ENCODE peak calls at places on chromosomes 11 and 22, in six cellular contexts. A is HepG2, G is K562, F is H1, P is HCT116, X is GM12878. D is an unnamed sample.

GRCh38 chr11:132718711-132719641 is 813.3 kb downstream of the OPCML start:
- DNase-seq in F (no peak), G (no peak), X (no peak), P (no peak), A (no peak), D (peak; percentile 6)

GRCh38 chr22:36731916-36732315 is 28.4 kb upstream of the CACNG2 start:
- DNase-seq in P (no peak), X (no peak), G (no peak), A (no peak), F (no peak), D (no peak)

GRCh38 chr11:57461841-57462489 is 1.6 kb downstream of the RTN4RL2 start:
- DNase-seq in P (no peak), F (no peak), G (no peak), A (no peak), X (no peak), D (no peak)

GRCh38 chr22:42286205-42286604 is 15.8 kb upstream of the TCF20 start:
- DNase-seq in F (no peak), A (no peak), P (no peak), G (no peak), X (no peak), D (no peak)

GRCh38 chr11:100719809-100720221 is 32.7 kb downstream of the ARHGAP42 start:
- DNase-seq in A (no peak), G (no peak), P (peak; percentile 63), X (no peak), F (no peak), D (peak; percentile 39)

GRCh38 chr11:45737056-45737455 is 67.9 kb upstream of the SLC35C1 start:
- DNase-seq in P (no peak), G (no peak), A (no peak), X (no peak), F (no peak), D (no peak)

GRCh38 chr11:91199866-91200265 is 977.0 kb upstream of the CHORDC1 start:
- DNase-seq in A (no peak), F (no peak), P (no peak), X (no peak), G (no peak), D (no peak)

GRCh38 chr11:109197656-109198055 is 224.3 kb upstream of the C11orf87 start:
- DNase-seq in A (no peak), P (no peak), X (no peak), F (no peak), G (no peak), D (no peak)

GRCh38 chr11:126599498-126599897 is 244.0 kb downstream of the ST3GAL4 start:
- DNase-seq in G (no peak), A (no peak), X (no peak), F (no peak), P (no peak), D (no peak)

GRCh38 chr11:35139883-35140282 is 912 bp downstream of the CD44 start:
- DNase-seq in F (no peak), G (no peak), A (no peak), P (no peak), X (no peak), D (no peak)

GRCh38 chr11:35143509-35144102 is 4.6 kb downstream of the CD44 start:
- DNase-seq in P (no peak), F (no peak), X (no peak), A (no peak), G (no peak), D (no peak)

GRCh38 chr11:35142481-35143207 is 3.7 kb downstream of the CD44 start:
- DNase-seq in A (peak; percentile 20), G (peak; percentile 19), F (no peak), P (no peak), X (no peak), D (no peak)

GRCh38 chr11:35141034-35141433 is 2.1 kb downstream of the CD44 start:
- DNase-seq in P (no peak), A (no peak), F (no peak), X (no peak), G (no peak), D (no peak)

DNA sequence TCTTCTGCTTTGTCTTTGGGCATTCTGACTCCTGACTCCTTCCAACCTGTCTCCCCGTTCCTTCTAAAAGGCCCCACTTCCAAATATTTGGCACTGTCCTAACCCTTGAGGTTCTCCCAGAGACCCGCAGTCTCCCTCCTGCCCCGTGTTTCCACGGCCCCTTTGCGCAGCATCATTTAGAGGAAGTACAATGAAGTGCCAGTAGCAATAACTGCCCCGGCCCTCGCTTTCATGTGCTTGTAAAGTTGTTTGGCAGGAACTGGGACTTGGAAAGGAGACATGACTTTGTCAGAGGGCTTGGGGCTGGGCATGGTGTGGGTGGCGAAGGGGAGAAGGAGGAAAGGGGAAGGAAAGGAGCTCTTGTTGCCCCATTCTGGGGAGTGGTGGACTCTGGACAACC is 2.6 kb downstream of the CD44 start:
- DNase-seq in P (no peak), X (no peak), F (no peak), A (no peak), G (no peak), D (no peak)
- H3K9ac ChIP-seq in P (peak overlapping the region; percentile 99), X (peak overlapping the region; percentile 78), F (no peak overlapping the region), A (no peak overlapping the region), G (no peak overlapping the region), D (no peak overlapping the region)

GRCh38 chr22:43823353-43823908 is 11.3 kb upstream of the EFCAB6 start:
- DNase-seq in X (no peak), G (no peak), F (no peak), P (no peak), A (peak; percentile 61), D (no peak)
- TF ChIP-seq ZNF274 in X (no peak), G (no peak), F (no peak), P (no peak), A (no peak), D (no peak)

GRCh38 chr22:35430897-35431322 is 31.0 kb downstream of the MCM5 start:
- DNase-seq in G (peak; percentile 82), P (peak; percentile 32), F (peak; percentile 49), X (no peak), A (peak; percentile 55), D (peak; percentile 36)
- H3K9ac ChIP-seq in G (no peak overlapping the region), P (no peak overlapping the region), F (no peak overlapping the region), X (no peak overlapping the region), A (no peak overlapping the region), D (no peak overlapping the region)

GRCh38 chr11:121351089-121351488 is 58.5 kb downstream of the SC5D start:
- DNase-seq in X (no peak), A (no peak), G (no peak), F (no peak), P (no peak), D (no peak)
- TF ChIP-seq ZNF274 in X (no peak), A (no peak), G (no peak), F (no peak), P (no peak), D (no peak)

DNA sequence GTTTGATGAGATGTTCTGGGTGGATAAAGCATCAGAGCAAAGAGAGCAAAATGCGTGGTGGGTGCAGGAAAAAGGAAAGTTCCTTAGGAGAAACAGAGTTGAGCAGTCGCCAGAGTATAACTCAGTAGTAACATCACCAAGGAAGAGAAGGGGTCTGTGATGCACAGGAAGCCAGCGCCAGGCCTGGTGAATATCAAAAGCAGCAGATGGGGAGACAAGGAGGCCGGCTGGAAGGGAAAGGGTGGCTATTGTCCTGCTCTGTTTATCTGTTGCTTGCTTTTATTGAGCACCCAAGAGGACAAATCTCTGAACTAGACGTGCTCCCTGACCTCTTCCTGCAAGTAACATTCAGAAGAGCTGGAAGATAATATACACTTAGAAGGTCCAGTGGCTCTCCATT is 52.7 kb upstream of the GRAMD1B start:
- DNase-seq in G (no peak), F (no peak), A (no peak), P (no peak), X (no peak), D (no peak)
- H3K9ac ChIP-seq in G (no peak overlapping the region), F (no peak overlapping the region), A (no peak overlapping the region), P (no peak overlapping the region), X (no peak overlapping the region), D (no peak overlapping the region)

GRCh38 chr22:41217553-41218157 is 12.5 kb downstream of the L3MBTL2 start:
- DNase-seq in A (no peak), X (no peak), G (no peak), F (no peak), P (no peak), D (no peak)

GRCh38 chr22:41222846-41223507 is 17.8 kb downstream of the CHADL start:
- DNase-seq in F (no peak), P (no peak), X (no peak), G (no peak), A (no peak), D (no peak)

GRCh38 chr22:41226728-41227655 is 13.7 kb downstream of the CHADL start:
- DNase-seq in F (no peak), G (no peak), P (no peak), X (no peak), A (no peak), D (no peak)

GRCh38 chr22:41229215-41229614 is 11.5 kb downstream of the CHADL start:
- DNase-seq in P (no peak), G (no peak), A (no peak), F (no peak), X (no peak), D (no peak)

DNA sequence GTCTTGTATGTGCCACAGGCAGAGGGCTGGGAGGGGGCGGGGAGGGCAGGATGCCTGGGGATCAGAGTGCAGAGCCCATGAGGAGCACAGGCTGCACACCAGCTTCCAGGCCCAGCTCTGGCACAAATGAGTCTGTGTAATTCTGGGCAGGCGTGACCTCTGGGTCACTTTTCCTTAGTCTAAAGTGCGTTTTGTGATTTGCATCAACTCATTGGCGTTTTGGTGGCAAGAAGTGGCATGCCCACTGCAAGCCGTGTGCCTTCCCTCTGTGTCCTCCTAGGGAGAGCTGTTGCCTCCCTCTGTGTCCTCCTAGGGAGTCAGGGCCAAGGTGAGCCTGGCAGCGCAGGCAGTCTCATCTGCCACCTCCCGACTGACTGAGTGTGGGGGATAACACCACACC is 17.2 kb downstream of the CHADL start:
- DNase-seq in F (no peak), A (peak; percentile 59), P (no peak), G (no peak), X (no peak), D (no peak)
- TF ChIP-seq ZNF274 in F (no peak), A (no peak), P (no peak), G (no peak), X (no peak), D (no peak)

GRCh38 chr11:18699848-18700261 is 1.3 kb downstream of the TMEM86A start:
- DNase-seq in G (no peak), A (no peak), X (no peak), F (no peak), P (no peak), D (no peak)
- H3K9ac ChIP-seq in G (no peak overlapping the region), A (no peak overlapping the region), X (no peak overlapping the region), F (no peak overlapping the region), P (no peak overlapping the region), D (peak overlapping the region; percentile 42)

DNA sequence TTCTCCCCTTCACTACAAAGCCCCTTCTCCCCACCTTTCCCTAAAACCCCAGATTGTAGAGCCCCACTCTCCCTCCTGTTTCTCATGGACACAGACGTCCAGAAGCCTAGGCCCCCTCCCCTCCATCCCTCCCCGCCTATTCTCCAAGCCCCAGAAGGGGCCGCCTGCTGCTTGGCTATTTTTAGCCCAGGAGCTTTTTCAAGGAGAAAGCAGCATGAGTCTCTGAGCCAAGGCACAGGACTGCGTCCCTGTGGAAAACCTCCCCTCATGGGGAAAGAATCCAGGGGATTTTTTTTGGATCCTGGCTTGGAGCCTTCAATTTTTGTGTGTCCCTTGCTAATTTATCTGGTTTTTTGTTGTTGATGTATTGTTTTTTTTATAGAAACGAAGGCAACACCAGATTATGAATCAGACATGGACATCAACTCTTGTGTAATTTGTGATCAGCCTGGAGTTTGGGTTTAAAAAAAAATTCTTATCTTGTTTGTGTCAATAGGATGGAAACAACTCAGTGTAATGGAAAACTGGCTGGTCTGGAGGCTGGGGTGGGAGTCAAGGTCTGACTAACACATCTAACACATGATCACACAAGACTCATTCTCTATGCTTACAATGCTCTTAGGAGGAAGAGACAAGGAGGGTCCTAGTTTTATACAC is 17.4 kb upstream of the ACCSL start:
- DNase-seq in P (no peak), F (no peak), X (no peak), A (no peak), G (no peak), D (peak; percentile 42)
- TF ChIP-seq ZNF274 in P (no peak), F (no peak), X (no peak), A (no peak), G (no peak), D (no peak)

D was measured in NT2/D1.